ENCODE peak calls at places on chromosome 15, in ten cellular contexts. Q is CD4-positive, CD25-positive, alpha-beta regulatory T cell; F is tibial nerve; M is tibial artery; E is IMR-90; H is uterus; B is heart right ventricle; I is sigmoid colon; T is ovary; X is coronary artery. P is an unnamed sample.

GRCh38 chr15:81843226-81843625 is 202.6 kb downstream of the MEX3B start:
- DNase-seq in Q (no peak), F (no peak), M (no peak), E (no peak), H (no peak), B (no peak), I (no peak), T (no peak), X (no peak), P (no peak)

GRCh38 chr15:58269455-58270414 is 131.6 kb downstream of the AQP9 start:
- DNase-seq in Q (peak), F (no peak), M (no peak), E (peak), H (no peak), B (peak), I (no peak), T (no peak), X (no peak), P (no peak)

GRCh38 chr15:41824062-41824745 is 3.7 kb upstream of the JMJD7 start:
- DNase-seq in Q (no peak), F (no peak), M (no peak), E (no peak), H (no peak), B (no peak), I (no peak), T (no peak), X (no peak), P (no peak)

GRCh38 chr15:70077436-70077835 is 20.3 kb downstream of the TLE3 start:
- DNase-seq in Q (no peak), F (no peak), M (no peak), E (no peak), H (no peak), B (no peak), I (peak), T (no peak), X (no peak), P (no peak)

GRCh38 chr15:72237286-72238224 is 6.6 kb upstream of the PKM start:
- DNase-seq in Q (no peak), F (peak), M (peak), E (peak), H (peak), B (no peak), I (peak), T (no peak), X (peak), P (peak)

GRCh38 chr15:96887730-96888129 is 557.2 kb downstream of the NR2F2 start:
- DNase-seq in Q (no peak), F (no peak), M (no peak), E (no peak), H (no peak), B (no peak), I (no peak), T (no peak), X (no peak), P (no peak)

GRCh38 chr15:60672400-60672799 is 193.5 kb upstream of the ICE2 start:
- DNase-seq in Q (peak), F (no peak), M (no peak), E (no peak), H (no peak), B (no peak), I (no peak), T (no peak), X (no peak), P (no peak)

GRCh38 chr15:25773248-25773647 is 89.9 kb downstream of the ATP10A start:
- DNase-seq in Q (no peak), F (no peak), M (no peak), E (no peak), H (no peak), B (no peak), I (no peak), T (no peak), X (no peak), P (no peak)

GRCh38 chr15:98799461-98799971 is 151.2 kb downstream of the IGF1R start:
- DNase-seq in Q (no peak), F (no peak), M (no peak), E (peak), H (no peak), B (no peak), I (no peak), T (no peak), X (peak), P (no peak)

GRCh38 chr15:100667405-100668320 is 65.3 kb downstream of the ASB7 start:
- DNase-seq in Q (no peak), F (no peak), M (no peak), E (peak), H (peak), B (peak), I (peak), T (peak), X (no peak), P (no peak)

GRCh38 chr15:87268675-87269074 is 987.9 kb downstream of the NTRK3 start:
- DNase-seq in Q (no peak), F (no peak), M (no peak), E (no peak), H (no peak), B (no peak), I (no peak), T (no peak), X (no peak), P (no peak)

GRCh38 chr15:43253431-43254403 is 13.0 kb downstream of the TGM5 start:
- DNase-seq in Q (no peak), F (no peak), M (no peak), E (peak), H (no peak), B (no peak), I (no peak), T (no peak), X (peak), P (peak)

GRCh38 chr15:63080638-63081250 is 38.2 kb downstream of the TPM1 start:
- DNase-seq in Q (no peak), F (no peak), M (no peak), E (no peak), H (no peak), B (no peak), I (no peak), T (no peak), X (no peak), P (no peak)

GRCh38 chr15:82317091-82317489 is 32.2 kb downstream of the GOLGA6L10 start:
- DNase-seq in Q (no peak), F (no peak), M (no peak), E (no peak), H (no peak), B (no peak), I (peak), T (no peak), X (no peak), P (no peak)

GRCh38 chr15:81276967-81277366 is 47.0 kb downstream of the STARD5 start:
- DNase-seq in Q (no peak), F (no peak), M (no peak), E (no peak), H (no peak), B (no peak), I (no peak), T (no peak), X (no peak), P (no peak)

GRCh38 chr15:35136552-35136951 is 51.5 kb upstream of the NANOGP8 start:
- DNase-seq in Q (no peak), F (no peak), M (no peak), E (no peak), H (no peak), B (no peak), I (no peak), T (no peak), X (no peak), P (no peak)

GRCh38 chr15:70827721-70828120 is 26.2 kb downstream of the LARP6 start:
- DNase-seq in Q (no peak), F (no peak), M (no peak), E (no peak), H (no peak), B (no peak), I (no peak), T (no peak), X (no peak), P (no peak)

GRCh38 chr15:42083916-42084315 is 10.4 kb downstream of the PLA2G4D start:
- DNase-seq in Q (no peak), F (no peak), M (no peak), E (no peak), H (no peak), B (no peak), I (no peak), T (no peak), X (peak), P (no peak)

GRCh38 chr15:95025924-95026728 is 794.8 kb downstream of the MCTP2 start:
- DNase-seq in Q (no peak), F (peak), M (no peak), E (peak), H (peak), B (peak), I (peak), T (peak), X (no peak), P (no peak)

GRCh38 chr15:89851665-89852341 is 37.2 kb upstream of the ANPEP start:
- DNase-seq in Q (no peak), F (no peak), M (no peak), E (no peak), H (no peak), B (no peak), I (no peak), T (no peak), X (no peak), P (no peak)

GRCh38 chr15:58501006-58501405 is 69.2 kb downstream of the LIPC start:
- DNase-seq in Q (no peak), F (no peak), M (no peak), E (no peak), H (no peak), B (no peak), I (no peak), T (no peak), X (no peak), P (no peak)

GRCh38 chr15:41286665-41287333 is 45.6 kb downstream of the OIP5 start:
- DNase-seq in Q (no peak), F (no peak), M (no peak), E (peak), H (no peak), B (no peak), I (no peak), T (no peak), X (no peak), P (no peak)

GRCh38 chr15:31010036-31010435 is 18.6 kb upstream of the MTMR10 start:
- DNase-seq in Q (no peak), F (no peak), M (no peak), E (no peak), H (no peak), B (no peak), I (no peak), T (no peak), X (no peak), P (no peak)

GRCh38 chr15:62732078-62732477 is 310.5 kb upstream of the TPM1 start:
- DNase-seq in Q (no peak), F (no peak), M (no peak), E (no peak), H (no peak), B (no peak), I (no peak), T (no peak), X (no peak), P (no peak)

GRCh38 chr15:71798641-71799040 is 11.7 kb upstream of the NR2E3 start:
- DNase-seq in Q (no peak), F (no peak), M (no peak), E (no peak), H (no peak), B (no peak), I (no peak), T (no peak), X (no peak), P (no peak)

GRCh38 chr15:99446565-99447496 is 119.0 kb upstream of the MEF2A start:
- DNase-seq in Q (no peak), F (no peak), M (no peak), E (no peak), H (no peak), B (peak), I (peak), T (peak), X (peak), P (no peak)

GRCh38 chr15:32716960-32717289 is 879 bp upstream of the GREM1 start:
- DNase-seq in Q (no peak), F (no peak), M (no peak), E (no peak), H (no peak), B (no peak), I (no peak), T (no peak), X (no peak), P (no peak)

GRCh38 chr15:32717290-32718081 is at the start of gene GREM1:
- DNase-seq in Q (no peak), F (no peak), M (no peak), E (peak), H (no peak), B (no peak), I (peak), T (no peak), X (no peak), P (no peak)

GRCh38 chr15:32718082-32718821 is 448 bp downstream of the GREM1 start:
- DNase-seq in Q (no peak), F (no peak), M (no peak), E (no peak), H (no peak), B (no peak), I (no peak), T (no peak), X (no peak), P (no peak)

GRCh38 chr15:32721594-32721993 is 3.8 kb downstream of the GREM1 start:
- DNase-seq in Q (no peak), F (no peak), M (no peak), E (peak), H (no peak), B (no peak), I (no peak), T (no peak), X (no peak), P (no peak)

GRCh38 chr15:32718822-32719716 is 1.3 kb downstream of the GREM1 start:
- DNase-seq in Q (no peak), F (no peak), M (no peak), E (no peak), H (no peak), B (no peak), I (peak), T (no peak), X (no peak), P (no peak)
- H3K4me3 ChIP-seq in Q (no peak), F (peak), M (peak), E (peak), H (peak), B (no peak), I (peak), T (peak), X (peak), P (no peak)

GRCh38 chr15:83930392-83930791 is 276.5 kb downstream of the ADAMTSL3 start:
- DNase-seq in Q (no peak), F (no peak), M (no peak), E (no peak), H (no peak), B (no peak), I (no peak), T (no peak), X (no peak), P (no peak)

GRCh38 chr15:83928392-83928734 is 274.4 kb downstream of the ADAMTSL3 start:
- DNase-seq in Q (no peak), F (no peak), M (no peak), E (no peak), H (no peak), B (no peak), I (no peak), T (no peak), X (no peak), P (no peak)

GRCh38 chr15:83929619-83930018 is 275.7 kb downstream of the ADAMTSL3 start:
- DNase-seq in Q (no peak), F (no peak), M (no peak), E (no peak), H (no peak), B (no peak), I (no peak), T (no peak), X (no peak), P (no peak)

GRCh38 chr15:83927704-83928391 is 273.9 kb downstream of the ADAMTSL3 start:
- DNase-seq in Q (no peak), F (no peak), M (no peak), E (no peak), H (no peak), B (no peak), I (no peak), T (no peak), X (no peak), P (no peak)

GRCh38 chr15:83928878-83929418 is 275.0 kb downstream of the ADAMTSL3 start:
- DNase-seq in Q (no peak), F (no peak), M (no peak), E (no peak), H (no peak), B (no peak), I (no peak), T (no peak), X (no peak), P (no peak)
- H3K27ac ChIP-seq in Q (no peak), F (no peak), M (peak), E (no peak), H (peak), B (no peak), I (no peak), T (no peak), X (no peak), P (no peak)

GRCh38 chr15:77737238-77738037 is 104.7 kb upstream of the LINGO1 start:
- DNase-seq in Q (no peak), F (no peak), M (no peak), E (no peak), H (no peak), B (no peak), I (no peak), T (no peak), X (no peak), P (no peak)

GRCh38 chr15:77742127-77742526 is 109.4 kb upstream of the LINGO1 start:
- DNase-seq in Q (no peak), F (no peak), M (no peak), E (no peak), H (no peak), B (no peak), I (no peak), T (no peak), X (no peak), P (no peak)

GRCh38 chr15:77738038-77738370 is 105.3 kb upstream of the LINGO1 start:
- DNase-seq in Q (no peak), F (no peak), M (no peak), E (no peak), H (no peak), B (no peak), I (no peak), T (no peak), X (no peak), P (no peak)

GRCh38 chr15:77738441-77739437 is 106.0 kb upstream of the LINGO1 start:
- DNase-seq in Q (no peak), F (no peak), M (no peak), E (no peak), H (no peak), B (no peak), I (no peak), T (no peak), X (no peak), P (no peak)

DNA sequence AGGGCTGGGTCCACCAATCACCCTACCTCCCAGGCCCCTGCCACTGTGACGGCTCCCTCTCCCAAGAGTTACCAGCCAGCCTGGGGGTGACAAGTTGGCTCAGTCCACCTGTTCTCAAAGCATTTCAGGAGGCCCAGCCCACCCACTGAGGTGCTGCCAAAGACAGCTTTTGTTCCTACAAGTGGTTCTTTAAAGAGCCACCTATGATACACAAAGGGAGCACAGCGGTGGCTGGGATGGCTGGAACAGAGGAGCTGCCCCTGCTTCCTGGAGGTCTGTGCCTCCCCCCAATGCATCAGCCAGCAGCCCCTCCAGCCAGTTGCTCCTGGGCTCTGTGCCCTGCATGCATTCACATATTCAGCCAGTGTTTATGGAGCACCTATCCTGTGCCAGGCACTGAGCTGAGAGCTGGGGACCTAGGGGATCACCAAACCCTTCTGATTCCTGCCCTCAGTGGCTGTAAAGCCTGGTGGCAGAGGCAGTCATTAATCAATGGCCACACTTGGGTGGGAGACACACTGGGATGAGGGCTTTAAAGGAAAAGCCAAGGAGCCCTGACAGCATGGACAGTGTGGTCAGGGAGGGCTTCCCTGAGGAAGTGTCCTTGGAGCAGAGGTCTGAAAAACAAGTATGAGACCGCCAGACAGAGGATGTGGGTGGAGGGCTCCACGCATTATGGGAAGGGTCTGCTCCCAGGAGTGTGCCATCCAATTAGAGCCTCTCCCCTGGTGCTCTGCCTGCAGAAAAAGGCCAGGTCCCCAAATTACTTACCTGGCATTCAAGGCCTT is 107.1 kb upstream of the LINGO1 start:
- DNase-seq in Q (no peak), F (no peak), M (no peak), E (no peak), H (no peak), B (no peak), I (no peak), T (no peak), X (no peak), P (no peak)
- H3K4me3 ChIP-seq in Q (no peak), F (no peak), M (no peak), E (no peak), H (no peak), B (no peak), I (no peak), T (no peak), X (no peak), P (no peak)

GRCh38 chr15:51576911-51577500 is 45.6 kb downstream of the DMXL2 start:
- DNase-seq in Q (no peak), F (no peak), M (no peak), E (peak), H (peak), B (no peak), I (no peak), T (no peak), X (no peak), P (no peak)

GRCh38 chr15:51580385-51580784 is 42.2 kb downstream of the DMXL2 start:
- DNase-seq in Q (no peak), F (no peak), M (no peak), E (no peak), H (no peak), B (no peak), I (no peak), T (no peak), X (no peak), P (no peak)

GRCh38 chr15:51579012-51579411 is 43.6 kb downstream of the DMXL2 start:
- DNase-seq in Q (no peak), F (no peak), M (no peak), E (no peak), H (no peak), B (no peak), I (no peak), T (no peak), X (no peak), P (no peak)

GRCh38 chr15:51577907-51578306 is 44.7 kb downstream of the DMXL2 start:
- DNase-seq in Q (no peak), F (no peak), M (no peak), E (no peak), H (no peak), B (no peak), I (no peak), T (no peak), X (no peak), P (no peak)

DNA sequence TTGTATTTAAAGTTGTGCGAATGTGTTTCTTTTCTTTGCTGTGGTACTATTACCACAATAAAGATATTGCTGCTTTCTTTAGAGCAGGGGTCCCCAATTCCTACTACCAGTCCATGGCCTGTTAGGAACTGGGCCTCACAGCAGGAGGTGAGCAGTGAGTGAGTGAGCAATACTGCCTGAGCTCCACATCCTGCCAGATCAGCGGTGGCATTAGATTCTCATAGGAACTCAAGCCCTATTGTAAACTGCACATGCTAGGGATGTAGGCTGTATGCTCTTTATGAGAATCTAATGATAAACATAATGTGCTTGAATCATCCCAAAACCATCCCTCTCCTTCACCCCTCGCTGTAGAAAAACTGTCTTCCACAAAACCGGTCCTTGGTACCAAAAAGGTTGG is 41.6 kb downstream of the DMXL2 start:
- DNase-seq in Q (no peak), F (no peak), M (no peak), E (no peak), H (no peak), B (no peak), I (no peak), T (no peak), X (no peak), P (no peak)
- H3K27ac ChIP-seq in Q (no peak), F (no peak), M (no peak), E (no peak), H (no peak), B (no peak), I (no peak), T (no peak), X (no peak), P (no peak)

DNA sequence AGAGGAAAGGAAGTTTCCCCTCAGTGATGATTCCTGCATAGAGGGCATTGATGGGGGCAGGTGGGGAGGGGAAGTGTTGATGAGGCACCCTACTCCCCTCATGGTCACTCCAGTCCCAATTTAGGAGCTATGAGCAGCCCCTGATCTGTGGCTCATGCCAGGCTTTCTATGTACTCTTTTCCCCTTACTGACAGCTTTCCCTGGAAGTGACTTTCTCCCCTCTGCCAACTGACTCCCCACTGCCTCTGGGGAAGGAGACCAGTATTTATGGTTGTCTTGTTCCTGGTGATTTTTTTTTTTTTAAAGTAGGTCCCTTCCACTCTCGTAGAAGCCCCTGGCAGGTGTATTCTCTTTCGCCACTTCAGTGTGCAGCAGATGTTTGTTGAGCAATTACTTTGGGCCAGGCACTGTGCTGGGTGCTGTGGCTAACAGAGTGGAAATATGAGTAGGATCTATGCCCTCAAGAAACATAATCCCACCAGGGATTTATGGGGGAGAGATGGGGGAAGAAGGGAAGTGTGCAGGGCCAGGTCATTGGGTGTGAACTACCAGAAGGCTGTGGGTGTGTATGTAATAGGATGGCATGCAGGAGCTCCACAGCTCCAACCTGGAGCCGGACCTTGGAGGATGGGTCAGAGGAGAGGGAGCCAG is 3.4 kb downstream of the SMAD6 start:
- DNase-seq in Q (no peak), F (no peak), M (no peak), E (no peak), H (no peak), B (no peak), I (no peak), T (no peak), X (no peak), P (no peak)
- H3K4me3 ChIP-seq in Q (no peak), F (peak), M (peak), E (peak), H (no peak), B (peak), I (no peak), T (no peak), X (peak), P (no peak)

P was measured in effector memory CD4-positive, alpha-beta T cell.